ENCODE peak calls at places on chromosomes 12 and 14, in seven cellular contexts. G is H9, H is neuronal stem cell, I is mesendoderm, D is H1, P is IMR-90, F is mesenchymal stem cell. L is an unnamed sample. For H3K4me1, the result is how much of the 10 kb centered on the place peaks cover.

GRCh38 chr14:92973798-92974372 is 50.9 kb downstream of the CHGA start:
- DNase-seq in G (no peak), H (no peak), I (no peak), D (no peak), P (no peak), F (no peak), L (no peak)

GRCh38 chr12:27382126-27382795 is 49.6 kb downstream of the BMAL2 start:
- DNase-seq in G (no peak), H (no peak), I (no peak), D (no peak), P (no peak), F (peak), L (no peak)

GRCh38 chr14:36522972-36523685 is 3.1 kb upstream of the NKX2-1 start:
- DNase-seq in G (no peak), H (no peak), I (peak), D (no peak), P (no peak), F (no peak), L (no peak)

GRCh38 chr14:106308839-106309389 is 782.5 kb downstream of the TMEM121 start:
- DNase-seq in G (peak), H (no peak), I (peak), D (no peak), P (no peak), F (no peak), L (peak)

GRCh38 chr12:130829391-130830245 is 9.4 kb downstream of the STX2 start:
- DNase-seq in G (peak), H (no peak), I (no peak), D (no peak), P (no peak), F (no peak), L (no peak)

GRCh38 chr14:86015511-86015910 is 485.6 kb downstream of the FLRT2 start:
- DNase-seq in G (no peak), H (no peak), I (no peak), D (no peak), P (peak), F (no peak), L (no peak)

GRCh38 chr14:55957950-55958349 is 160.3 kb upstream of the PELI2 start:
- DNase-seq in G (peak), H (peak), I (peak), D (peak), P (no peak), F (no peak), L (no peak)

GRCh38 chr12:122394626-122395194 is 27.8 kb downstream of the CLIP1 start:
- DNase-seq in G (no peak), H (no peak), I (no peak), D (no peak), P (no peak), F (no peak), L (peak)

GRCh38 chr12:49543914-49544815 is 5.3 kb downstream of the KCNH3 start:
- DNase-seq in G (peak), H (no peak), I (peak), D (no peak), P (no peak), F (no peak), L (no peak)

GRCh38 chr14:98955741-98956070 is 316.3 kb downstream of the BCL11B start:
- DNase-seq in G (peak), H (no peak), I (no peak), D (no peak), P (no peak), F (no peak), L (no peak)

GRCh38 chr14:63555572-63555971 is 12.4 kb upstream of the PPP2R5E start:
- DNase-seq in G (no peak), H (no peak), I (no peak), D (no peak), P (no peak), F (no peak), L (no peak)

GRCh38 chr12:94151577-94151976 is 3.2 kb downstream of the PLXNC1 start:
- DNase-seq in G (no peak), H (no peak), I (no peak), D (no peak), P (no peak), F (no peak), L (no peak)

GRCh38 chr12:29921307-29921706 is 137.6 kb upstream of the TMTC1 start:
- DNase-seq in G (no peak), H (no peak), I (peak), D (no peak), P (peak), F (peak), L (no peak)

GRCh38 chr12:14948672-14949071 is 10.3 kb upstream of the ERP27 start:
- DNase-seq in G (no peak), H (no peak), I (peak), D (no peak), P (peak), F (peak), L (no peak)

GRCh38 chr12:52390739-52391617 is 5.5 kb upstream of the KRT84 start:
- DNase-seq in G (peak), H (no peak), I (peak), D (no peak), P (peak), F (peak), L (no peak)

GRCh38 chr14:39265741-39266588 is 32.2 kb downstream of the MIA2 start:
- DNase-seq in G (no peak), H (no peak), I (no peak), D (no peak), P (peak), F (peak), L (no peak)

GRCh38 chr12:110141389-110141788 is 17.2 kb downstream of the IFT81 start:
- DNase-seq in G (no peak), H (no peak), I (no peak), D (no peak), P (peak), F (peak), L (no peak)

GRCh38 chr12:114996382-114996781 is 312.4 kb upstream of the TBX3 start:
- DNase-seq in G (no peak), H (no peak), I (no peak), D (no peak), P (no peak), F (no peak), L (no peak)

GRCh38 chr14:74546416-74546815 is 52.9 kb downstream of the ISCA2 start:
- DNase-seq in G (no peak), H (no peak), I (no peak), D (no peak), P (no peak), F (no peak), L (no peak)

GRCh38 chr14:83473846-83474245 is 1940.2 kb upstream of the SEL1L start:
- DNase-seq in G (no peak), H (no peak), I (no peak), D (no peak), P (peak), F (peak), L (no peak)

GRCh38 chr14:44283836-44284235 is 223.2 kb downstream of the FSCB start:
- DNase-seq in G (no peak), H (no peak), I (no peak), D (no peak), P (no peak), F (no peak), L (no peak)

DNA sequence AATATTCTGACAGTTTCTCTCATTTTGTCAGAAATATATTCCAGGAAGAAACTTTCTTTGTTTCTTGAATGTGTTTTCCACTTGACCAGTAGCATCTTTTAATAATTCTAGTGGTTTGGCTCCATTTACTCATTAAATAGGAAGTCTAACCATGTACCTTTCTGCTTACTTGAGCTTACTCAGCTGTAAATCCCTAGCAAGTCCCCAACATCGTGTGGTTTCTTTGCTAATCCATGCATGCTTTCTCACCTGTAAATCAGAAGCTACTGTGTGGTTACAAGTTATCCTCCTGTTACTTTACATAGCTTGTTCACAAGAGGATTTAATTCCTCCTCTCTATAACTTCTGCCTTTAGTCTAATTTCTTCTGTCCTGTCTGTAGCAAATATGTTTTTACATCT is 227.7 kb downstream of the FSCB start:
- DNase-seq in G (no peak), H (no peak), I (no peak), D (no peak), P (no peak), F (no peak), L (no peak)
- H3K4me1 ChIP-seq in G (under half), H (under half), I (under half), D (under half), P (under half), F (under half), L (under half)

GRCh38 chr12:102873077-102873476 is 44.0 kb downstream of the PAH start:
- DNase-seq in G (no peak), H (no peak), I (no peak), D (no peak), P (no peak), F (no peak), L (no peak)
- H2BK5ac ChIP-seq in G (no peak), H (no peak), I (no peak), D (no peak), P (no peak), F (no peak), L (no peak)

DNA sequence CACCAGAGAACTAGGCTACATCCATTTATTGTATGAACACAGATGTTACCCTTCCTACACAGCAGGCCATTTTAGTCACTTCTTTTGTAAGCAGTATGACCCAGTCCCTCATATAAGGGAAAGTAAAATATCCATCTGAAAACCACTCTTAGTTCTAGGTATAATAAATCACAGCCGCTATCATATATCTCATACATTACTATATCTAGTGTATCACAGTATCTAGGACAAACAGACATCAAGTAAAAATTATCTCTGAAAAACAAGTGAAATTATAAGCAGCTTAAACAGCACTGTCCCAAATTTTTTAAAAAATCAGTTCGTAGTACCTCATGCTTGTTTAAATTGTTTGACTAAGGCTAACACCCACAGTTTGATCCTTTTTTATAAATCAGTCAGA is 34.0 kb downstream of the CDK17 start:
- DNase-seq in G (no peak), H (no peak), I (no peak), D (no peak), P (no peak), F (no peak), L (no peak)
- H3K4me1 ChIP-seq in G (under half), H (under half), I (under half), D (under half), P (under half), F (under half), L (under half)

GRCh38 chr12:104134882-104135281 is 3.1 kb downstream of the NFYB start:
- DNase-seq in G (no peak), H (no peak), I (no peak), D (no peak), P (no peak), F (no peak), L (no peak)

GRCh38 chr12:104136577-104136976 is 1.4 kb downstream of the NFYB start:
- DNase-seq in G (no peak), H (no peak), I (no peak), D (no peak), P (peak), F (peak), L (no peak)

GRCh38 chr12:104131609-104132008 is 6.4 kb downstream of the NFYB start:
- DNase-seq in G (no peak), H (no peak), I (no peak), D (no peak), P (no peak), F (no peak), L (no peak)

GRCh38 chr12:104132351-104132956 is 5.6 kb downstream of the NFYB start:
- DNase-seq in G (no peak), H (no peak), I (no peak), D (no peak), P (no peak), F (no peak), L (no peak)

DNA sequence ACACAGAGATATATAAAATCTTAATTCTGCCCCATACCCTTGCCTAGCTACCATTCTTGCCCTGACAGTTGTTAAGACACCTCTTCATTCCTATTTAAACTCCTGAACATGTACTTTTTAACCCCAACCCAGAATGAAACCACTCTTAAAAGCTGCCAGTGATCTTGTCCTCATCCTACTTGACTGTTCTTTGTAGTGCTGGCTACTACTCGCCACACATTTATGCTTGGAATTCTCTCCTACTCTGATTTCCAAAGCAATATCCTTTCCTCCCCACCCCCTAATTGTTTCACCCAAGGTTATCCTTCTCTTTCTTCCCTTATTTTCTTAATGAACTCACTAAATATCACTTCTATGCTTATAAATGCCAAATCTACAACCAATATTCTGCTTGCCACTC is 4.1 kb downstream of the NFYB start:
- DNase-seq in G (no peak), H (no peak), I (no peak), D (no peak), P (peak), F (no peak), L (no peak)
- H2BK5ac ChIP-seq in G (no peak), H (no peak), I (no peak), D (no peak), P (peak), F (no peak), L (no peak)

GRCh38 chr14:51668870-51669269 is 17.2 kb downstream of the FRMD6 start:
- DNase-seq in G (no peak), H (no peak), I (no peak), D (no peak), P (no peak), F (no peak), L (no peak)

GRCh38 chr14:51677276-51677675 is 25.6 kb downstream of the FRMD6 start:
- DNase-seq in G (no peak), H (no peak), I (peak), D (no peak), P (peak), F (peak), L (no peak)

GRCh38 chr14:51676549-51676948 is 24.8 kb downstream of the FRMD6 start:
- DNase-seq in G (no peak), H (no peak), I (no peak), D (no peak), P (no peak), F (no peak), L (peak)

GRCh38 chr14:51677738-51678137 is 26.0 kb downstream of the FRMD6 start:
- DNase-seq in G (no peak), H (no peak), I (no peak), D (no peak), P (no peak), F (no peak), L (no peak)

DNA sequence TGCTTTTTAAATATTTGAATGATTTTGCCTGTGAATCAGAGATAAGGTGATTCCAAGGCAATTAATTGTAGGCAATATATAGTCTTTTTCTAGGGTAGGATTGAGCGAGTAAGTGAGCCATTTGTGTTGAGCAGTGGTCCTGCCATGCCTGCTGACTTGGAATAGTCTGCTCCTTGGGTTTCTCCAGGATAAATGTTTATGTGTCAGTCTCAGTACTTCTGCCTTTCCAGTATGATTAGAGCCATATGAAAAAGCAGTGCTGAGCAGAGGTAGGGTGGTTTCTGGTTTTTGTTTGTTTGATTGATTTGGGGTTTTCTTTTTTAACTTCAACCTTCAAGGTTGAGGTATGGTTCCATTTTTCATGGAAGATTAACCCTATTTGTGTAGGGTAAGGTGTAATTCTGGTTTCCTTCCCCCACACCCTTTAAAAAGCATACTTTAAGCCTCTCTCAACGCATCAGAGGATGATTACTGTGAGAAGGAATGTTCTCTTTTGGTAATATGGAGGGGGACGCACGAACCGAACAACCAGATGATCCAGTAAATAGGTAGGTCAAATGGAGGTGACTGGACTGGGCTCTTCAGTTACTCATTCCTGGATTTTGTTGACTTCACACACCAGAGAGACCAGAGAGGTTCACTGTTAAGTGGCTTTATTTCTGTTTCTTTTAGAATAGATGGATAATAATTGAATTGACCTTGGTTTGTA is 22.7 kb downstream of the FRMD6 start:
- DNase-seq in G (no peak), H (no peak), I (no peak), D (no peak), P (peak), F (peak), L (peak)
- H3K4me1 ChIP-seq in G (under half), H (under half), I (under half), D (under half), P (under half), F (under half), L (under half)

DNA sequence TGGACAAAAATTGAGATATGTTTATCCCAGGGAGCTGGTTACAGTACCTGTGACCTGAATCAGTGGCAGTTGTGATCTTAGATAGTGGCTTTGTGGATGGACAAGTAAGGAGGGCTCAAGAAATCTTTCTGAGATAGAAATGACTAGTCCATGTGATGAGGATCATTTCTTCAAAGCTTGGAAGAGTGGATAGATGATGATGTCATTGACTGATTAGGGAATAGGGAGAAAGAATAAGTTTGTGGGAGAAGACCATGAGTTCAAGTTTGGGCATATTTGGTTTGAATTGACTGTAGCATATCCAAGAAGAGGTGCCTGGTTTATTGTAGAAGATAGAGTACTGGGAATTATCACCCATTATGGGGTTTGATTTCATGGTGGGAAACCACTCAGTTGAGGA is 336.7 kb upstream of the PRICKLE1 start:
- DNase-seq in G (no peak), H (no peak), I (no peak), D (no peak), P (no peak), F (no peak), L (no peak)
- H2BK5ac ChIP-seq in G (no peak), H (no peak), I (no peak), D (no peak), P (no peak), F (no peak), L (no peak)

DNA sequence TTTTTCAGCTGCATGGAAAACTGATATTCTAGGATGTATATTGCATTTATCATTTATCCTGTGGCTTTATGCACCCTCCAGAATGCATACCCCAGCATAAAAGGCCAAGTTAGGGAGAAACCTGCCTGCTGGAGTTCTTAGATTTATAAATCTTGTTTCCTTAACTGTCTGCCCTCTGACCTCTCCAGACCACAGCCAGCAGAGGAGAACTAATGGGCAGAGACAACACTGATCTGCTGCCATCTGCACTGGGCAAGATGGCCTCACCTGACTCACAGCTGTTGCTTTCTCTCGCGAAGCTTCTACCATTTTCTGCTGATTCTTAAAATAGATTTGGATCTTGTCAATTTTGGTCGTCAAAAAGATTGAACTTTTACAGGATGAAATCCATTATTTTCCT is 65.8 kb downstream of the PPP2R5C start:
- DNase-seq in G (no peak), H (no peak), I (no peak), D (no peak), P (no peak), F (peak), L (no peak)
- H3K4me1 ChIP-seq in G (under half), H (under half), I (under half), D (under half), P (under half), F (under half), L (under half)

GRCh38 chr14:76201162-76201561 is 49.4 kb downstream of the GPATCH2L start:
- DNase-seq in G (no peak), H (no peak), I (no peak), D (no peak), P (peak), F (peak), L (peak)
- H2BK5ac ChIP-seq in G (no peak), H (no peak), I (no peak), D (no peak), P (peak), F (no peak), L (no peak)

GRCh38 chr14:91350813-91351507 is 66.7 kb downstream of the CCDC88C start:
- DNase-seq in G (no peak), H (no peak), I (no peak), D (no peak), P (no peak), F (no peak), L (no peak)

GRCh38 chr14:91352696-91353692 is 64.6 kb downstream of the CCDC88C start:
- DNase-seq in G (no peak), H (no peak), I (no peak), D (no peak), P (no peak), F (no peak), L (no peak)

GRCh38 chr14:91350483-91350812 is 67.2 kb downstream of the CCDC88C start:
- DNase-seq in G (no peak), H (no peak), I (no peak), D (no peak), P (no peak), F (no peak), L (no peak)

GRCh38 chr14:91351508-91351853 is 66.1 kb downstream of the CCDC88C start:
- DNase-seq in G (no peak), H (no peak), I (no peak), D (no peak), P (no peak), F (no peak), L (no peak)

GRCh38 chr14:91352101-91352500 is 65.5 kb downstream of the CCDC88C start:
- DNase-seq in G (no peak), H (no peak), I (no peak), D (no peak), P (no peak), F (no peak), L (no peak)
- H3K4me1 ChIP-seq in G (under half), H (under half), I (under half), D (under half), P (under half), F (under half), L (under half)

L was measured in trophoblast cell.